ENCODE peak calls at places on chromosomes 13 and 19, in six cellular contexts. X, R, B, J, S and M are unnamed samples.

GRCh38 chr19:14718522-14719113 is 28.8 kb downstream of the ZNF333 start:
- DNase-seq in X (no peak), B (no peak), J (no peak), S (no peak), R (no peak), M (no peak)

GRCh38 chr13:75418997-75419396 is 63.0 kb downstream of the TBC1D4 start:
- DNase-seq in B (no peak), X (no peak), R (no peak), J (no peak), S (no peak), M (no peak)

GRCh38 chr13:110126391-110126961 is 180.5 kb downstream of the COL4A1 start:
- DNase-seq in J (no peak), R (no peak), B (no peak), X (no peak), S (no peak), M (peak)

GRCh38 chr19:45779231-45780145 is 2.8 kb downstream of the DMPK start:
- DNase-seq in B (peak), X (peak), S (peak), J (peak), R (no peak), M (peak)

GRCh38 chr13:111637365-111637764 is 316.9 kb downstream of the TEX29 start:
- DNase-seq in R (no peak), X (no peak), S (no peak), J (no peak), B (no peak), M (no peak)

GRCh38 chr13:100428966-100429365 is 159.6 kb downstream of the GGACT start:
- DNase-seq in R (no peak), B (no peak), X (no peak), J (no peak), S (no peak), M (no peak)

GRCh38 chr19:601790-602189 is 12.1 kb downstream of the HCN2 start:
- DNase-seq in J (no peak), B (no peak), R (no peak), S (no peak), X (no peak), M (no peak)

GRCh38 chr13:95457294-95457693 is 95.2 kb upstream of the CLDN10 start:
- DNase-seq in S (no peak), R (no peak), X (no peak), B (no peak), J (no peak), M (no peak)

GRCh38 chr19:34328982-34329381 is 36.0 kb upstream of the GPI start:
- DNase-seq in J (no peak), R (no peak), X (no peak), S (no peak), B (no peak), M (no peak)

GRCh38 chr19:23470873-23471555 is 75.7 kb upstream of the ZNF91 start:
- DNase-seq in R (no peak), S (no peak), B (no peak), X (no peak), J (no peak), M (no peak)

GRCh38 chr19:34253711-34254551 is 423 bp upstream of the GARRE1 start:
- DNase-seq in S (no peak), R (peak), B (no peak), X (peak), J (peak), M (no peak)

GRCh38 chr13:74158028-74158427 is 23.8 kb upstream of the KLF12 start:
- DNase-seq in S (no peak), R (no peak), J (no peak), X (no peak), B (no peak), M (no peak)